ENCODE peak calls at places on chromosomes 16 and 17, in eight cellular contexts. E, J, F, Y, T, H, G and S are unnamed samples.

GRCh38 chr17:72972263-72972951 is 120.1 kb downstream of the SLC39A11 start:
- DNase-seq in E (no peak), J (no peak), F (no peak), Y (no peak), T (no peak), H (no peak), G (no peak), S (no peak)

GRCh38 chr17:40063034-40063765 is 435 bp downstream of the THRA start:
- DNase-seq in E (peak), J (no peak), F (no peak), Y (peak), T (no peak), H (no peak), G (no peak), S (no peak)

GRCh38 chr17:29291163-29291752 is 2.7 kb downstream of the NUFIP2 start:
- DNase-seq in E (peak), J (no peak), F (no peak), Y (no peak), T (no peak), H (peak), G (peak), S (no peak)

GRCh38 chr16:81500833-81501521 is 56.4 kb downstream of the CMIP start:
- DNase-seq in E (no peak), J (no peak), F (no peak), Y (no peak), T (peak), H (no peak), G (no peak), S (no peak)

GRCh38 chr16:67924140-67924906 is 7.3 kb downstream of the CTRL start:
- DNase-seq in E (no peak), J (no peak), F (no peak), Y (no peak), T (no peak), H (no peak), G (no peak), S (no peak)

GRCh38 chr16:87363771-87364476 is 19.7 kb downstream of the FBXO31 start:
- DNase-seq in E (no peak), J (no peak), F (no peak), Y (no peak), T (no peak), H (no peak), G (no peak), S (no peak)

GRCh38 chr16:3256146-3256875 is at the start of gene MEFV:
- DNase-seq in E (no peak), J (no peak), F (no peak), Y (peak), T (no peak), H (no peak), G (no peak), S (no peak)

GRCh38 chr17:74730491-74731346 is 6.3 kb upstream of the RAB37 start:
- DNase-seq in E (no peak), J (no peak), F (peak), Y (no peak), T (no peak), H (no peak), G (no peak), S (no peak)

GRCh38 chr16:68786685-68787418 is 49.8 kb downstream of the CDH1 start:
- DNase-seq in E (no peak), J (no peak), F (no peak), Y (no peak), T (no peak), H (peak), G (no peak), S (no peak)

GRCh38 chr17:65463242-65463641 is 98.2 kb downstream of the AXIN2 start:
- DNase-seq in E (no peak), J (no peak), F (no peak), Y (peak), T (no peak), H (no peak), G (no peak), S (no peak)

GRCh38 chr17:18026408-18026776 is 12.6 kb downstream of the ATPAF2 start:
- DNase-seq in E (no peak), J (no peak), F (no peak), Y (no peak), T (no peak), H (no peak), G (no peak), S (no peak)